ENCODE peak calls at places on chromosomes 6 and 20, in four cellular contexts. H is cardiac septum, S is PC-9, U is cardiac muscle cell. Z is an unnamed sample.

GRCh38 chr6:155245871-155246270 is 17.9 kb upstream of the CLDN20 start:
- DNase-seq in H (no peak), S (no peak), U (no peak), Z (no peak)

GRCh38 chr6:29112135-29112534 is 4.3 kb downstream of the OR2J3 start:
- DNase-seq in H (no peak), S (peak; percentile 2), U (no peak), Z (no peak)

GRCh38 chr6:129251669-129252376 is 368.9 kb downstream of the LAMA2 start:
- DNase-seq in H (no peak), S (peak; percentile 42), U (peak; percentile 85), Z (no peak)

GRCh38 chr6:35208419-35208818 is 5.3 kb upstream of the SCUBE3 start:
- DNase-seq in H (no peak), S (no peak), U (no peak), Z (no peak)

GRCh38 chr6:16319813-16320532 is 81.6 kb downstream of the GMPR start:
- DNase-seq in H (peak; percentile 88), S (peak; percentile 61), U (peak; percentile 89), Z (no peak)

GRCh38 chr6:89375427-89375868 is 22.9 kb upstream of the UBE2J1 start:
- DNase-seq in H (peak; percentile 86), S (peak; percentile 61), U (no peak), Z (no peak)

GRCh38 chr6:140504776-140505175 is 1130.3 kb upstream of the CITED2 start:
- DNase-seq in H (no peak), S (no peak), U (no peak), Z (no peak)

GRCh38 chr6:53543341-53544010 is 1.4 kb downstream of the GCLC start:
- DNase-seq in H (no peak), S (no peak), U (no peak), Z (no peak)

GRCh38 chr6:74044417-74045096 is 348.6 kb downstream of the CD109 start:
- DNase-seq in H (no peak), S (no peak), U (peak; percentile 57), Z (no peak)

GRCh38 chr6:163356324-163356723 is 58.2 kb upstream of the QKI start:
- DNase-seq in H (no peak), S (no peak), U (peak; percentile 87), Z (no peak)

GRCh38 chr20:31820228-31820627 is 1.1 kb downstream of the MYLK2 start:
- DNase-seq in H (peak; percentile 70), S (no peak), U (no peak), Z (no peak)

GRCh38 chr6:125577263-125577662 is 172.2 kb upstream of the HEY2 start:
- DNase-seq in H (no peak), S (no peak), U (no peak), Z (no peak)

GRCh38 chr6:93304514-93304913 is 114.8 kb downstream of the EPHA7 start:
- DNase-seq in H (no peak), S (no peak), U (no peak), Z (no peak)

GRCh38 chr6:56890066-56890465 is 64.8 kb upstream of the BEND6 start:
- DNase-seq in H (no peak), S (no peak), U (no peak), Z (no peak)

GRCh38 chr20:12201289-12201991 is 283.7 kb downstream of the BTBD3 start:
- DNase-seq in H (no peak), S (no peak), U (peak; percentile 72), Z (no peak)

GRCh38 chr6:2875840-2876207 is 27.3 kb downstream of the SERPINB9 start:
- DNase-seq in H (peak; percentile 86), S (no peak), U (peak; percentile 19), Z (no peak)

GRCh38 chr6:3617192-3617631 is 134.3 kb downstream of the PXDC1 start:
- DNase-seq in H (no peak), S (no peak), U (no peak), Z (no peak)

GRCh38 chr6:53112404-53112803 is 36.2 kb downstream of the GCM1 start:
- DNase-seq in H (no peak), S (peak; percentile 84), U (no peak), Z (peak; percentile 62)

GRCh38 chr6:49535795-49536194 is 14.7 kb upstream of the C6orf141 start:
- DNase-seq in H (no peak), S (no peak), U (no peak), Z (no peak)

GRCh38 chr6:20341564-20341963 is 60.1 kb upstream of the E2F3 start:
- DNase-seq in H (no peak), S (no peak), U (no peak), Z (no peak)

GRCh38 chr6:126153661-126154060 is 167.3 kb downstream of the TRMT11 start:
- DNase-seq in H (no peak), S (no peak), U (peak; percentile 40), Z (no peak)

GRCh38 chr6:159163901-159164370 is 5.3 kb upstream of the FNDC1 start:
- DNase-seq in H (no peak), S (no peak), U (peak; percentile 93), Z (no peak)

GRCh38 chr6:41442800-41443501 is 103.2 kb upstream of the FOXP4 start:
- DNase-seq in H (no peak), S (no peak), U (peak; percentile 81), Z (no peak)

GRCh38 chr20:11080776-11081406 is 407.1 kb upstream of the JAG1 start:
- DNase-seq in H (no peak), S (no peak), U (peak; percentile 17), Z (no peak)

GRCh38 chr6:56370591-56371198 is 123.3 kb upstream of the COL21A1 start:
- DNase-seq in H (no peak), S (no peak), U (peak; percentile 96), Z (no peak)

GRCh38 chr20:33373735-33374605 is 27.3 kb downstream of the CDK5RAP1 start:
- DNase-seq in H (no peak), S (peak; percentile 69), U (peak; percentile 2), Z (no peak)

GRCh38 chr6:15961630-15962448 is 167.0 kb upstream of the MYLIP start:
- DNase-seq in H (no peak), S (no peak), U (no peak), Z (no peak)

GRCh38 chr6:21133902-21134301 is 459.6 kb upstream of the SOX4 start:
- DNase-seq in H (no peak), S (no peak), U (no peak), Z (no peak)

GRCh38 chr20:1907586-1907985 is 12.4 kb downstream of the SIRPA start:
- DNase-seq in H (no peak), S (no peak), U (peak; percentile 62), Z (no peak)

GRCh38 chr6:56868687-56869086 is 86.2 kb upstream of the BEND6 start:
- DNase-seq in H (no peak), S (no peak), U (peak; percentile 72), Z (no peak)

Z was measured in RWPE2.